ENCODE peak calls at places on chromosome 1, in five cellular contexts. M is esophagus muscularis mucosa, Y is NCI-H446, C is mesendoderm, B is posterior cingulate gyrus. O is an unnamed sample.

GRCh38 chr1:12477936-12478611 is 139.9 kb downstream of the DHRS3 start:
- DNase-seq in M (no peak), Y (no peak), C (no peak), B (peak), O (no peak)

GRCh38 chr1:38872401-38873026 is 634 bp downstream of the MYCBP start:
- DNase-seq in M (no peak), Y (no peak), C (peak), B (no peak), O (peak)

GRCh38 chr1:3352084-3352951 is 102.1 kb upstream of the ARHGEF16 start:
- DNase-seq in M (peak), Y (no peak), C (peak), B (no peak), O (no peak)

GRCh38 chr1:205375816-205376545 is 19.3 kb upstream of the KLHDC8A start:
- DNase-seq in M (peak), Y (no peak), C (peak), B (no peak), O (no peak)

GRCh38 chr1:81305997-81306452 is 494.7 kb upstream of the ADGRL2 start:
- DNase-seq in M (no peak), Y (peak), C (peak), B (no peak), O (no peak)

GRCh38 chr1:87715471-87715870 is 386.8 kb downstream of the LMO4 start:
- DNase-seq in M (no peak), Y (no peak), C (no peak), B (no peak), O (no peak)

GRCh38 chr1:225479996-225480720 is 52.3 kb upstream of the LBR start:
- DNase-seq in M (no peak), Y (no peak), C (no peak), B (no peak), O (no peak)

GRCh38 chr1:3731543-3731942 is 20.7 kb upstream of the CCDC27 start:
- DNase-seq in M (no peak), Y (no peak), C (no peak), B (peak), O (no peak)

GRCh38 chr1:235317179-235317578 is 10.8 kb downstream of the ARID4B start:
- DNase-seq in M (no peak), Y (no peak), C (no peak), B (no peak), O (no peak)

GRCh38 chr1:188668083-188668482 is 1809.6 kb downstream of the BRINP3 start:
- DNase-seq in M (no peak), Y (no peak), C (peak), B (no peak), O (no peak)

GRCh38 chr1:185453496-185454192 is 136.6 kb upstream of the IVNS1ABP start:
- DNase-seq in M (no peak), Y (no peak), C (no peak), B (no peak), O (no peak)

GRCh38 chr1:121569407-121569806 is 384.6 kb downstream of the SRGAP2C start:
- DNase-seq in M (no peak), Y (no peak), C (no peak), B (no peak), O (no peak)

GRCh38 chr1:119582801-119583200 is 65.3 kb downstream of the ZNF697 start:
- DNase-seq in M (no peak), Y (peak), C (peak), B (peak), O (no peak)

GRCh38 chr1:80892452-80892995 is 908.2 kb upstream of the ADGRL2 start:
- DNase-seq in M (no peak), Y (no peak), C (peak), B (no peak), O (no peak)

GRCh38 chr1:32878183-32878582 is 7.5 kb upstream of the FNDC5 start:
- DNase-seq in M (no peak), Y (no peak), C (peak), B (no peak), O (no peak)

GRCh38 chr1:85334962-85335361 is 58.5 kb upstream of the BCL10 start:
- DNase-seq in M (no peak), Y (no peak), C (no peak), B (no peak), O (no peak)

O was measured in naive thymus-derived CD8-positive, alpha-beta T cell.